ENCODE peak calls at places on chromosomes 3 and 15, in seven cellular contexts. One of them, this sample, is unnamed.

GRCh38 chr3:11305509-11305908 is 33.3 kb downstream of the ATG7 start:
- DNase-seq in CD8-positive, alpha-beta memory T cell: no peak
- DNase-seq in MCF 10A: no peak
- DNase-seq in stimulated activated CD8-positive, alpha-beta memory T cell treated with anti-CD3 and anti-CD28 coated beads, Interleukin-2, amount 100 ng/mL, for 1 hour: no peak
- DNase-seq in coronary artery: no peak
- DNase-seq in H7: no peak
- DNase-seq in caudate nucleus: no peak
- DNase-seq in this sample: no peak

GRCh38 chr3:42501681-42502428 is 588 bp upstream of the VIPR1 start:
- DNase-seq in CD8-positive, alpha-beta memory T cell: peak; percentile 22
- DNase-seq in MCF 10A: peak; percentile 38
- DNase-seq in stimulated activated CD8-positive, alpha-beta memory T cell treated with anti-CD3 and anti-CD28 coated beads, Interleukin-2, amount 100 ng/mL, for 1 hour: peak; percentile 40
- DNase-seq in coronary artery: peak; percentile 80
- DNase-seq in H7: peak; percentile 86
- DNase-seq in caudate nucleus: no peak
- DNase-seq in this sample: peak; percentile 49

GRCh38 chr15:75902129-75902557 is 1.5 kb upstream of the FBXO22 start:
- DNase-seq in CD8-positive, alpha-beta memory T cell: no peak
- DNase-seq in MCF 10A: no peak
- DNase-seq in stimulated activated CD8-positive, alpha-beta memory T cell treated with anti-CD3 and anti-CD28 coated beads, Interleukin-2, amount 100 ng/mL, for 1 hour: no peak
- DNase-seq in coronary artery: no peak
- DNase-seq in H7: peak; percentile 45
- DNase-seq in caudate nucleus: no peak
- DNase-seq in this sample: no peak

GRCh38 chr15:80693682-80694623 is 1.2 kb upstream of the ABHD17C start:
- DNase-seq in CD8-positive, alpha-beta memory T cell: no peak
- DNase-seq in MCF 10A: peak; percentile 13
- DNase-seq in stimulated activated CD8-positive, alpha-beta memory T cell treated with anti-CD3 and anti-CD28 coated beads, Interleukin-2, amount 100 ng/mL, for 1 hour: no peak
- DNase-seq in coronary artery: no peak
- DNase-seq in H7: no peak
- DNase-seq in caudate nucleus: no peak
- DNase-seq in this sample: no peak

GRCh38 chr3:45311953-45312795 is 76.2 kb upstream of the LARS2 start:
- DNase-seq in CD8-positive, alpha-beta memory T cell: no peak
- DNase-seq in MCF 10A: peak; percentile 14
- DNase-seq in stimulated activated CD8-positive, alpha-beta memory T cell treated with anti-CD3 and anti-CD28 coated beads, Interleukin-2, amount 100 ng/mL, for 1 hour: no peak
- DNase-seq in coronary artery: no peak
- DNase-seq in H7: no peak
- DNase-seq in caudate nucleus: no peak
- DNase-seq in this sample: no peak

GRCh38 chr3:2880357-2880756 is 229.8 kb downstream of the IL5RA start:
- DNase-seq in CD8-positive, alpha-beta memory T cell: no peak
- DNase-seq in MCF 10A: no peak
- DNase-seq in stimulated activated CD8-positive, alpha-beta memory T cell treated with anti-CD3 and anti-CD28 coated beads, Interleukin-2, amount 100 ng/mL, for 1 hour: no peak
- DNase-seq in coronary artery: no peak
- DNase-seq in H7: no peak
- DNase-seq in caudate nucleus: no peak
- DNase-seq in this sample: no peak

GRCh38 chr3:39385456-39386098 is 2.4 kb downstream of the SLC25A38 start:
- DNase-seq in CD8-positive, alpha-beta memory T cell: no peak
- DNase-seq in MCF 10A: no peak
- DNase-seq in stimulated activated CD8-positive, alpha-beta memory T cell treated with anti-CD3 and anti-CD28 coated beads, Interleukin-2, amount 100 ng/mL, for 1 hour: no peak
- DNase-seq in coronary artery: no peak
- DNase-seq in H7: peak; percentile 44
- DNase-seq in caudate nucleus: no peak
- DNase-seq in this sample: no peak

GRCh38 chr3:52696830-52697621 is 8.6 kb downstream of the GLT8D1 start:
- DNase-seq in CD8-positive, alpha-beta memory T cell: no peak
- DNase-seq in MCF 10A: no peak
- DNase-seq in stimulated activated CD8-positive, alpha-beta memory T cell treated with anti-CD3 and anti-CD28 coated beads, Interleukin-2, amount 100 ng/mL, for 1 hour: no peak
- DNase-seq in coronary artery: no peak
- DNase-seq in H7: no peak
- DNase-seq in caudate nucleus: no peak
- DNase-seq in this sample: no peak

GRCh38 chr15:65970937-65971740 is 101.8 kb downstream of the RAB11A start:
- DNase-seq in CD8-positive, alpha-beta memory T cell: no peak
- DNase-seq in MCF 10A: no peak
- DNase-seq in stimulated activated CD8-positive, alpha-beta memory T cell treated with anti-CD3 and anti-CD28 coated beads, Interleukin-2, amount 100 ng/mL, for 1 hour: no peak
- DNase-seq in coronary artery: no peak
- DNase-seq in H7: no peak
- DNase-seq in caudate nucleus: no peak
- DNase-seq in this sample: no peak

GRCh38 chr3:55555866-55556621 is 68.9 kb upstream of the WNT5A start:
- DNase-seq in CD8-positive, alpha-beta memory T cell: no peak
- DNase-seq in MCF 10A: no peak
- DNase-seq in stimulated activated CD8-positive, alpha-beta memory T cell treated with anti-CD3 and anti-CD28 coated beads, Interleukin-2, amount 100 ng/mL, for 1 hour: no peak
- DNase-seq in coronary artery: no peak
- DNase-seq in H7: peak; percentile 35
- DNase-seq in caudate nucleus: no peak
- DNase-seq in this sample: no peak

GRCh38 chr3:182567666-182568065 is 225.6 kb upstream of the ATP11B start:
- DNase-seq in CD8-positive, alpha-beta memory T cell: no peak
- DNase-seq in MCF 10A: no peak
- DNase-seq in stimulated activated CD8-positive, alpha-beta memory T cell treated with anti-CD3 and anti-CD28 coated beads, Interleukin-2, amount 100 ng/mL, for 1 hour: no peak
- DNase-seq in coronary artery: no peak
- DNase-seq in H7: peak; percentile 4
- DNase-seq in caudate nucleus: peak; percentile 39
- DNase-seq in this sample: no peak

GRCh38 chr15:45102226-45102625 is 11.7 kb downstream of the DUOX2 start:
- DNase-seq in CD8-positive, alpha-beta memory T cell: no peak
- DNase-seq in MCF 10A: no peak
- DNase-seq in stimulated activated CD8-positive, alpha-beta memory T cell treated with anti-CD3 and anti-CD28 coated beads, Interleukin-2, amount 100 ng/mL, for 1 hour: no peak
- DNase-seq in coronary artery: no peak
- DNase-seq in H7: peak; percentile 15
- DNase-seq in caudate nucleus: no peak
- DNase-seq in this sample: no peak

This sample was measured in RWPE1.